ENCODE peak calls at places on chromosomes 11 and 22, in eight cellular contexts. One of them, this sample, is unnamed.

GRCh38 chr11:61776561-61777075 is 15.8 kb downstream of the TMEM258 start:
- DNase-seq in germinal center: peak; percentile 82
- DNase-seq in body of pancreas: peak; percentile 86
- DNase-seq in HuH-7: peak; percentile 100
- DNase-seq in astrocyte of the spinal cord: peak; percentile 69
- DNase-seq in WTC11: peak; percentile 84
- DNase-seq in activated CD8-positive, alpha-beta memory T cell treated with anti-CD3 and anti-CD28 coated beads for 1 hour: peak; percentile 35
- DNase-seq in right cardiac atrium: peak; percentile 46
- DNase-seq in this sample: peak; percentile 57

GRCh38 chr11:10701982-10702381 is 8.4 kb upstream of the IRAG1 start:
- DNase-seq in germinal center: no peak
- DNase-seq in body of pancreas: no peak
- DNase-seq in HuH-7: no peak
- DNase-seq in astrocyte of the spinal cord: no peak
- DNase-seq in WTC11: no peak
- DNase-seq in activated CD8-positive, alpha-beta memory T cell treated with anti-CD3 and anti-CD28 coated beads for 1 hour: no peak
- DNase-seq in right cardiac atrium: no peak
- DNase-seq in this sample: no peak

GRCh38 chr22:28843633-28844032 is 39.7 kb upstream of the ZNRF3 start:
- DNase-seq in germinal center: no peak
- DNase-seq in body of pancreas: no peak
- DNase-seq in HuH-7: no peak
- DNase-seq in astrocyte of the spinal cord: no peak
- DNase-seq in WTC11: no peak
- DNase-seq in activated CD8-positive, alpha-beta memory T cell treated with anti-CD3 and anti-CD28 coated beads for 1 hour: no peak
- DNase-seq in right cardiac atrium: no peak
- DNase-seq in this sample: no peak

GRCh38 chr11:17221968-17222367 is 14.2 kb upstream of the PIK3C2A start:
- DNase-seq in germinal center: no peak
- DNase-seq in body of pancreas: no peak
- DNase-seq in HuH-7: no peak
- DNase-seq in astrocyte of the spinal cord: peak; percentile 38
- DNase-seq in WTC11: no peak
- DNase-seq in activated CD8-positive, alpha-beta memory T cell treated with anti-CD3 and anti-CD28 coated beads for 1 hour: no peak
- DNase-seq in right cardiac atrium: no peak
- DNase-seq in this sample: no peak

GRCh38 chr11:34564406-34564805 is 50.8 kb upstream of the ELF5 start:
- DNase-seq in germinal center: no peak
- DNase-seq in body of pancreas: no peak
- DNase-seq in HuH-7: no peak
- DNase-seq in astrocyte of the spinal cord: no peak
- DNase-seq in WTC11: no peak
- DNase-seq in activated CD8-positive, alpha-beta memory T cell treated with anti-CD3 and anti-CD28 coated beads for 1 hour: no peak
- DNase-seq in right cardiac atrium: no peak
- DNase-seq in this sample: no peak

GRCh38 chr22:46455453-46455852 is 82.0 kb downstream of the CELSR1 start:
- DNase-seq in germinal center: no peak
- DNase-seq in body of pancreas: no peak
- DNase-seq in HuH-7: no peak
- DNase-seq in astrocyte of the spinal cord: no peak
- DNase-seq in WTC11: no peak
- DNase-seq in activated CD8-positive, alpha-beta memory T cell treated with anti-CD3 and anti-CD28 coated beads for 1 hour: no peak
- DNase-seq in right cardiac atrium: no peak
- DNase-seq in this sample: no peak

GRCh38 chr11:94100253-94100652 is 28.4 kb upstream of the PANX1 start:
- DNase-seq in germinal center: no peak
- DNase-seq in body of pancreas: no peak
- DNase-seq in HuH-7: no peak
- DNase-seq in astrocyte of the spinal cord: no peak
- DNase-seq in WTC11: no peak
- DNase-seq in activated CD8-positive, alpha-beta memory T cell treated with anti-CD3 and anti-CD28 coated beads for 1 hour: no peak
- DNase-seq in right cardiac atrium: no peak
- DNase-seq in this sample: no peak

GRCh38 chr11:62888406-62888805 is 7.7 kb downstream of the SLC3A2 start:
- DNase-seq in germinal center: no peak
- DNase-seq in body of pancreas: no peak
- DNase-seq in HuH-7: no peak
- DNase-seq in astrocyte of the spinal cord: no peak
- DNase-seq in WTC11: no peak
- DNase-seq in activated CD8-positive, alpha-beta memory T cell treated with anti-CD3 and anti-CD28 coated beads for 1 hour: no peak
- DNase-seq in right cardiac atrium: no peak
- DNase-seq in this sample: no peak

GRCh38 chr11:58805065-58805464 is 39.4 kb downstream of the GLYATL2 start:
- DNase-seq in germinal center: no peak
- DNase-seq in body of pancreas: no peak
- DNase-seq in HuH-7: no peak
- DNase-seq in astrocyte of the spinal cord: no peak
- DNase-seq in WTC11: no peak
- DNase-seq in activated CD8-positive, alpha-beta memory T cell treated with anti-CD3 and anti-CD28 coated beads for 1 hour: no peak
- DNase-seq in right cardiac atrium: no peak
- DNase-seq in this sample: no peak

GRCh38 chr22:17387356-17387755 is 18.1 kb downstream of the CECR2 start:
- DNase-seq in germinal center: no peak
- DNase-seq in body of pancreas: no peak
- DNase-seq in HuH-7: no peak
- DNase-seq in astrocyte of the spinal cord: no peak
- DNase-seq in WTC11: no peak
- DNase-seq in activated CD8-positive, alpha-beta memory T cell treated with anti-CD3 and anti-CD28 coated beads for 1 hour: no peak
- DNase-seq in right cardiac atrium: no peak
- DNase-seq in this sample: no peak

GRCh38 chr11:16923987-16924386 is 90.2 kb downstream of the PLEKHA7 start:
- DNase-seq in germinal center: peak; percentile 31
- DNase-seq in body of pancreas: peak; percentile 15
- DNase-seq in HuH-7: no peak
- DNase-seq in astrocyte of the spinal cord: no peak
- DNase-seq in WTC11: no peak
- DNase-seq in activated CD8-positive, alpha-beta memory T cell treated with anti-CD3 and anti-CD28 coated beads for 1 hour: no peak
- DNase-seq in right cardiac atrium: no peak
- DNase-seq in this sample: no peak

GRCh38 chr11:6538456-6538855 is 41.4 kb downstream of the DNHD1 start:
- DNase-seq in germinal center: no peak
- DNase-seq in body of pancreas: no peak
- DNase-seq in HuH-7: no peak
- DNase-seq in astrocyte of the spinal cord: no peak
- DNase-seq in WTC11: peak; percentile 18
- DNase-seq in activated CD8-positive, alpha-beta memory T cell treated with anti-CD3 and anti-CD28 coated beads for 1 hour: no peak
- DNase-seq in right cardiac atrium: no peak
- DNase-seq in this sample: no peak

GRCh38 chr22:46878549-46878948 is 116.1 kb downstream of the TBC1D22A start:
- DNase-seq in germinal center: no peak
- DNase-seq in body of pancreas: no peak
- DNase-seq in HuH-7: no peak
- DNase-seq in astrocyte of the spinal cord: no peak
- DNase-seq in WTC11: peak; percentile 48
- DNase-seq in activated CD8-positive, alpha-beta memory T cell treated with anti-CD3 and anti-CD28 coated beads for 1 hour: no peak
- DNase-seq in right cardiac atrium: peak; percentile 51
- DNase-seq in this sample: peak; percentile 67

GRCh38 chr11:126176853-126177470 is 34.5 kb downstream of the RPUSD4 start:
- DNase-seq in germinal center: no peak
- DNase-seq in body of pancreas: no peak
- DNase-seq in HuH-7: no peak
- DNase-seq in astrocyte of the spinal cord: no peak
- DNase-seq in WTC11: no peak
- DNase-seq in activated CD8-positive, alpha-beta memory T cell treated with anti-CD3 and anti-CD28 coated beads for 1 hour: no peak
- DNase-seq in right cardiac atrium: no peak
- DNase-seq in this sample: no peak

GRCh38 chr11:68889948-68890446 is 13.6 kb downstream of the MRPL21 start:
- DNase-seq in germinal center: no peak
- DNase-seq in body of pancreas: no peak
- DNase-seq in HuH-7: peak; percentile 85
- DNase-seq in astrocyte of the spinal cord: peak; percentile 94
- DNase-seq in WTC11: peak; percentile 79
- DNase-seq in activated CD8-positive, alpha-beta memory T cell treated with anti-CD3 and anti-CD28 coated beads for 1 hour: no peak
- DNase-seq in right cardiac atrium: peak; percentile 68
- DNase-seq in this sample: peak; percentile 73

GRCh38 chr11:119120639-119121007 is 757 bp upstream of the HINFP start:
- DNase-seq in germinal center: no peak
- DNase-seq in body of pancreas: no peak
- DNase-seq in HuH-7: no peak
- DNase-seq in astrocyte of the spinal cord: peak; percentile 75
- DNase-seq in WTC11: no peak
- DNase-seq in activated CD8-positive, alpha-beta memory T cell treated with anti-CD3 and anti-CD28 coated beads for 1 hour: no peak
- DNase-seq in right cardiac atrium: no peak
- DNase-seq in this sample: no peak

GRCh38 chr22:45280995-45281394 is 3.8 kb upstream of the UPK3A start:
- DNase-seq in germinal center: no peak
- DNase-seq in body of pancreas: no peak
- DNase-seq in HuH-7: no peak
- DNase-seq in astrocyte of the spinal cord: no peak
- DNase-seq in WTC11: no peak
- DNase-seq in activated CD8-positive, alpha-beta memory T cell treated with anti-CD3 and anti-CD28 coated beads for 1 hour: no peak
- DNase-seq in right cardiac atrium: no peak
- DNase-seq in this sample: no peak

GRCh38 chr11:77413850-77414249 is 60.0 kb downstream of the PAK1 start:
- DNase-seq in germinal center: no peak
- DNase-seq in body of pancreas: no peak
- DNase-seq in HuH-7: no peak
- DNase-seq in astrocyte of the spinal cord: no peak
- DNase-seq in WTC11: no peak
- DNase-seq in activated CD8-positive, alpha-beta memory T cell treated with anti-CD3 and anti-CD28 coated beads for 1 hour: no peak
- DNase-seq in right cardiac atrium: no peak
- DNase-seq in this sample: no peak

GRCh38 chr11:100821198-100821597 is 134.1 kb downstream of the ARHGAP42 start:
- DNase-seq in germinal center: no peak
- DNase-seq in body of pancreas: no peak
- DNase-seq in HuH-7: no peak
- DNase-seq in astrocyte of the spinal cord: no peak
- DNase-seq in WTC11: no peak
- DNase-seq in activated CD8-positive, alpha-beta memory T cell treated with anti-CD3 and anti-CD28 coated beads for 1 hour: no peak
- DNase-seq in right cardiac atrium: no peak
- DNase-seq in this sample: no peak

GRCh38 chr22:26170112-26170492 is 840 bp downstream of the SEZ6L start:
- DNase-seq in germinal center: no peak
- DNase-seq in body of pancreas: no peak
- DNase-seq in HuH-7: no peak
- DNase-seq in astrocyte of the spinal cord: no peak
- DNase-seq in WTC11: no peak
- DNase-seq in activated CD8-positive, alpha-beta memory T cell treated with anti-CD3 and anti-CD28 coated beads for 1 hour: no peak
- DNase-seq in right cardiac atrium: no peak
- DNase-seq in this sample: no peak

GRCh38 chr11:33936057-33936456 is 44.2 kb upstream of the LMO2 start:
- DNase-seq in germinal center: no peak
- DNase-seq in body of pancreas: no peak
- DNase-seq in HuH-7: no peak
- DNase-seq in astrocyte of the spinal cord: no peak
- DNase-seq in WTC11: no peak
- DNase-seq in activated CD8-positive, alpha-beta memory T cell treated with anti-CD3 and anti-CD28 coated beads for 1 hour: no peak
- DNase-seq in right cardiac atrium: no peak
- DNase-seq in this sample: no peak

GRCh38 chr11:113193894-113194293 is 120.5 kb upstream of the TTC12 start:
- DNase-seq in germinal center: no peak
- DNase-seq in body of pancreas: peak; percentile 13
- DNase-seq in HuH-7: no peak
- DNase-seq in astrocyte of the spinal cord: peak; percentile 10
- DNase-seq in WTC11: no peak
- DNase-seq in activated CD8-positive, alpha-beta memory T cell treated with anti-CD3 and anti-CD28 coated beads for 1 hour: no peak
- DNase-seq in right cardiac atrium: peak; percentile 47
- DNase-seq in this sample: peak; percentile 37

GRCh38 chr11:134537296-134537695 is 125.3 kb upstream of the B3GAT1 start:
- DNase-seq in germinal center: no peak
- DNase-seq in body of pancreas: no peak
- DNase-seq in HuH-7: no peak
- DNase-seq in astrocyte of the spinal cord: no peak
- DNase-seq in WTC11: peak; percentile 7
- DNase-seq in activated CD8-positive, alpha-beta memory T cell treated with anti-CD3 and anti-CD28 coated beads for 1 hour: no peak
- DNase-seq in right cardiac atrium: no peak
- DNase-seq in this sample: no peak

GRCh38 chr22:47036352-47036751 is 273.9 kb downstream of the TBC1D22A start:
- DNase-seq in germinal center: no peak
- DNase-seq in body of pancreas: no peak
- DNase-seq in HuH-7: no peak
- DNase-seq in astrocyte of the spinal cord: no peak
- DNase-seq in WTC11: no peak
- DNase-seq in activated CD8-positive, alpha-beta memory T cell treated with anti-CD3 and anti-CD28 coated beads for 1 hour: no peak
- DNase-seq in right cardiac atrium: no peak
- DNase-seq in this sample: no peak

GRCh38 chr11:128549256-128549944 is 38.0 kb downstream of the ETS1 start:
- DNase-seq in germinal center: no peak
- DNase-seq in body of pancreas: peak; percentile 31
- DNase-seq in HuH-7: no peak
- DNase-seq in astrocyte of the spinal cord: peak; percentile 22
- DNase-seq in WTC11: peak; percentile 22
- DNase-seq in activated CD8-positive, alpha-beta memory T cell treated with anti-CD3 and anti-CD28 coated beads for 1 hour: no peak
- DNase-seq in right cardiac atrium: peak; percentile 70
- DNase-seq in this sample: peak; percentile 70

GRCh38 chr22:43407591-43407990 is 4.2 kb upstream of the MPPED1 start:
- DNase-seq in germinal center: no peak
- DNase-seq in body of pancreas: no peak
- DNase-seq in HuH-7: no peak
- DNase-seq in astrocyte of the spinal cord: no peak
- DNase-seq in WTC11: no peak
- DNase-seq in activated CD8-positive, alpha-beta memory T cell treated with anti-CD3 and anti-CD28 coated beads for 1 hour: no peak
- DNase-seq in right cardiac atrium: no peak
- DNase-seq in this sample: no peak

GRCh38 chr22:48719978-48720661 is 1107.6 kb downstream of the BRD1 start:
- DNase-seq in germinal center: no peak
- DNase-seq in body of pancreas: no peak
- DNase-seq in HuH-7: peak; percentile 55
- DNase-seq in astrocyte of the spinal cord: no peak
- DNase-seq in WTC11: peak; percentile 71
- DNase-seq in activated CD8-positive, alpha-beta memory T cell treated with anti-CD3 and anti-CD28 coated beads for 1 hour: no peak
- DNase-seq in right cardiac atrium: no peak
- DNase-seq in this sample: no peak

GRCh38 chr11:2083411-2083810 is 55.8 kb downstream of the IGF2 start:
- DNase-seq in germinal center: no peak
- DNase-seq in body of pancreas: no peak
- DNase-seq in HuH-7: no peak
- DNase-seq in astrocyte of the spinal cord: no peak
- DNase-seq in WTC11: no peak
- DNase-seq in activated CD8-positive, alpha-beta memory T cell treated with anti-CD3 and anti-CD28 coated beads for 1 hour: no peak
- DNase-seq in right cardiac atrium: no peak
- DNase-seq in this sample: no peak

GRCh38 chr11:74683279-74683871 is 47.9 kb downstream of the CHRDL2 start:
- DNase-seq in germinal center: peak; percentile 27
- DNase-seq in body of pancreas: no peak
- DNase-seq in HuH-7: peak; percentile 52
- DNase-seq in astrocyte of the spinal cord: no peak
- DNase-seq in WTC11: peak; percentile 68
- DNase-seq in activated CD8-positive, alpha-beta memory T cell treated with anti-CD3 and anti-CD28 coated beads for 1 hour: no peak
- DNase-seq in right cardiac atrium: no peak
- DNase-seq in this sample: peak; percentile 47

GRCh38 chr11:30586251-30587144 is at the start of gene MPPED2:
- DNase-seq in germinal center: peak; percentile 45
- DNase-seq in body of pancreas: peak; percentile 39
- DNase-seq in HuH-7: peak; percentile 90
- DNase-seq in astrocyte of the spinal cord: no peak
- DNase-seq in WTC11: peak; percentile 81
- DNase-seq in activated CD8-positive, alpha-beta memory T cell treated with anti-CD3 and anti-CD28 coated beads for 1 hour: no peak
- DNase-seq in right cardiac atrium: peak; percentile 50
- DNase-seq in this sample: peak; percentile 44

GRCh38 chr11:123211981-123212380 is 16.9 kb upstream of the CLMP start:
- DNase-seq in germinal center: no peak
- DNase-seq in body of pancreas: no peak
- DNase-seq in HuH-7: no peak
- DNase-seq in astrocyte of the spinal cord: no peak
- DNase-seq in WTC11: no peak
- DNase-seq in activated CD8-positive, alpha-beta memory T cell treated with anti-CD3 and anti-CD28 coated beads for 1 hour: no peak
- DNase-seq in right cardiac atrium: no peak
- DNase-seq in this sample: no peak

GRCh38 chr11:66478823-66479740 is 1.2 kb upstream of the DPP3 start:
- DNase-seq in germinal center: peak; percentile 73
- DNase-seq in body of pancreas: peak; percentile 52
- DNase-seq in HuH-7: peak; percentile 99
- DNase-seq in astrocyte of the spinal cord: no peak
- DNase-seq in WTC11: peak; percentile 65
- DNase-seq in activated CD8-positive, alpha-beta memory T cell treated with anti-CD3 and anti-CD28 coated beads for 1 hour: no peak
- DNase-seq in right cardiac atrium: peak; percentile 64
- DNase-seq in this sample: peak; percentile 60

GRCh38 chr11:22169833-22170232 is 23.1 kb upstream of the ANO5 start:
- DNase-seq in germinal center: no peak
- DNase-seq in body of pancreas: no peak
- DNase-seq in HuH-7: no peak
- DNase-seq in astrocyte of the spinal cord: no peak
- DNase-seq in WTC11: no peak
- DNase-seq in activated CD8-positive, alpha-beta memory T cell treated with anti-CD3 and anti-CD28 coated beads for 1 hour: no peak
- DNase-seq in right cardiac atrium: no peak
- DNase-seq in this sample: no peak

GRCh38 chr22:39814899-39815298 is 78.7 kb downstream of the ENTHD1 start:
- DNase-seq in germinal center: no peak
- DNase-seq in body of pancreas: no peak
- DNase-seq in HuH-7: no peak
- DNase-seq in astrocyte of the spinal cord: peak; percentile 7
- DNase-seq in WTC11: no peak
- DNase-seq in activated CD8-positive, alpha-beta memory T cell treated with anti-CD3 and anti-CD28 coated beads for 1 hour: no peak
- DNase-seq in right cardiac atrium: no peak
- DNase-seq in this sample: no peak